ENCODE peak calls at places on chromosomes 4 and X, in six cellular contexts. One of them, this sample, is unnamed. For H3K4me1, the result is how much of the 10 kb centered on the place peaks cover.

GRCh38 chr4:168794092-168794707 is 215.9 kb downstream of the CBR4 start:
- DNase-seq in right cardiac atrium: no peak
- DNase-seq in A549: no peak
- DNase-seq in aorta: no peak
- DNase-seq in breast epithelium: no peak
- DNase-seq in cardiac muscle cell: no peak
- DNase-seq in this sample: no peak

GRCh38 chr4:128570380-128570779 is 239.1 kb upstream of the JADE1 start:
- DNase-seq in right cardiac atrium: peak
- DNase-seq in A549: no peak
- DNase-seq in aorta: peak
- DNase-seq in breast epithelium: no peak
- DNase-seq in cardiac muscle cell: peak
- DNase-seq in this sample: no peak

GRCh38 chrX:10622197-10622596 is 1.8 kb upstream of the MID1 start:
- DNase-seq in right cardiac atrium: no peak
- DNase-seq in A549: no peak
- DNase-seq in aorta: no peak
- DNase-seq in breast epithelium: no peak
- DNase-seq in cardiac muscle cell: no peak
- DNase-seq in this sample: no peak

GRCh38 chr4:66577922-66578321 is 907.6 kb upstream of the EPHA5 start:
- DNase-seq in right cardiac atrium: no peak
- DNase-seq in A549: no peak
- DNase-seq in aorta: no peak
- DNase-seq in breast epithelium: no peak
- DNase-seq in cardiac muscle cell: no peak
- DNase-seq in this sample: no peak

GRCh38 chr4:136927172-136927571 is 605.1 kb downstream of the PCDH18 start:
- DNase-seq in right cardiac atrium: no peak
- DNase-seq in A549: no peak
- DNase-seq in aorta: no peak
- DNase-seq in breast epithelium: no peak
- DNase-seq in cardiac muscle cell: peak
- DNase-seq in this sample: no peak

GRCh38 chrX:136143714-136144113 is 3.6 kb upstream of the FHL1 start:
- DNase-seq in right cardiac atrium: no peak
- DNase-seq in A549: no peak
- DNase-seq in aorta: no peak
- DNase-seq in breast epithelium: no peak
- DNase-seq in cardiac muscle cell: no peak
- DNase-seq in this sample: no peak

GRCh38 chrX:55120767-55121358 is 32.0 kb downstream of the PAGE2 start:
- DNase-seq in right cardiac atrium: no peak
- DNase-seq in A549: no peak
- DNase-seq in aorta: no peak
- DNase-seq in breast epithelium: no peak
- DNase-seq in cardiac muscle cell: peak
- DNase-seq in this sample: no peak

GRCh38 chrX:109795682-109796081 is 62.6 kb upstream of the ACSL4 start:
- DNase-seq in right cardiac atrium: no peak
- DNase-seq in A549: no peak
- DNase-seq in aorta: no peak
- DNase-seq in breast epithelium: no peak
- DNase-seq in cardiac muscle cell: no peak
- DNase-seq in this sample: no peak

GRCh38 chrX:102712216-102712966 is at the start of gene GPRASP2:
- DNase-seq in right cardiac atrium: peak
- DNase-seq in A549: no peak
- DNase-seq in aorta: peak
- DNase-seq in breast epithelium: peak
- DNase-seq in cardiac muscle cell: peak
- DNase-seq in this sample: no peak

GRCh38 chrX:114058988-114059418 is 524.9 kb upstream of the HTR2C start:
- DNase-seq in right cardiac atrium: no peak
- DNase-seq in A549: no peak
- DNase-seq in aorta: no peak
- DNase-seq in breast epithelium: no peak
- DNase-seq in cardiac muscle cell: no peak
- DNase-seq in this sample: no peak

GRCh38 chrX:45806410-45807121 is 605.9 kb upstream of the DIPK2B start:
- DNase-seq in right cardiac atrium: no peak
- DNase-seq in A549: no peak
- DNase-seq in aorta: no peak
- DNase-seq in breast epithelium: no peak
- DNase-seq in cardiac muscle cell: peak
- DNase-seq in this sample: no peak
- H3K27ac ChIP-seq in right cardiac atrium: peak
- H3K27ac ChIP-seq in A549: peak
- H3K27ac ChIP-seq in aorta: peak
- H3K27ac ChIP-seq in breast epithelium: peak
- H3K27ac ChIP-seq in cardiac muscle cell: peak
- H3K27ac ChIP-seq in this sample: peak

DNA sequence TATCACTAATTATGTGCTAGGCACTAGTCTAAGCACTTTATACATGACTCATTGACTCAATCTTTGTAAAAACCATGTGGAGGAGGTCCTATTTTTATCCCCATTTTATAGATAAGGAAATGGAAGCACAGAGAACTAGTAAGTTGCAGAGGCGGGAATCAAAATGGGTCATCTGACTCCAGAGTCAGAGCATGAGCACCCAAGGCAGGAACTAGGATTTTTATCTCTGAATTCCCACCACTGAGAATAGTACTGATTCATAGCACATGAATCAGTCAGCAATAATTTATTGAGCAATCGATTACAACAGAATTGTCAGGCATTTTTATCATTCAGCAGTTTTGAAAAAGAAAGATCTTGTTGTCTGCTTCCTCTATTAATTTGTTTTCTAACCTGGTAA is 19.3 kb downstream of the SCARB2 start:
- DNase-seq in right cardiac atrium: peak
- DNase-seq in A549: peak
- DNase-seq in aorta: no peak
- DNase-seq in breast epithelium: no peak
- DNase-seq in cardiac muscle cell: peak
- DNase-seq in this sample: no peak
- H3K4me1 ChIP-seq in right cardiac atrium: under half
- H3K4me1 ChIP-seq in A549: under half
- H3K4me1 ChIP-seq in aorta: under half
- H3K4me1 ChIP-seq in breast epithelium: under half
- H3K4me1 ChIP-seq in cardiac muscle cell: under half
- H3K4me1 ChIP-seq in this sample: half or more

DNA sequence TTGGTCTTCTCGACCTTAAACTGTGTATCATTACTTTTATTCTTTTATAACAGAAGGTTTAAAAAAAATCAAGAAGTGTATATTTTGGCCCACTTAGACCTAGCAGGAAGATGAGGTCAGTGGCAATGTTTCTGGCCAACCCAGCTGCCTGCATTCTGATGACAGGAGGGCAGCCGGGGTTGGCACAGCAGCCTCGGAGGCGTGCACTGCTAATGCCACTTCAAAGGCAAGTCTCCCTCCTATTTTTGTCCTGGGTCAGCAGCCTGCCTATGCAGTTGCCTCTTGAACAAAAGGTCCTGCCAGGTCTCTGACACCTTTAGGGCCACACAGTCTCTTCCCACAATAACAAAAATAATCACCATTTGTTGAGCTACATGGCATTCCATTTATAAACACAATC is 89.4 kb upstream of the MYOZ2 start:
- DNase-seq in right cardiac atrium: peak
- DNase-seq in A549: no peak
- DNase-seq in aorta: peak
- DNase-seq in breast epithelium: no peak
- DNase-seq in cardiac muscle cell: no peak
- DNase-seq in this sample: no peak
- H3K27ac ChIP-seq in right cardiac atrium: no peak
- H3K27ac ChIP-seq in A549: peak
- H3K27ac ChIP-seq in aorta: no peak
- H3K27ac ChIP-seq in breast epithelium: peak
- H3K27ac ChIP-seq in cardiac muscle cell: no peak
- H3K27ac ChIP-seq in this sample: no peak

DNA sequence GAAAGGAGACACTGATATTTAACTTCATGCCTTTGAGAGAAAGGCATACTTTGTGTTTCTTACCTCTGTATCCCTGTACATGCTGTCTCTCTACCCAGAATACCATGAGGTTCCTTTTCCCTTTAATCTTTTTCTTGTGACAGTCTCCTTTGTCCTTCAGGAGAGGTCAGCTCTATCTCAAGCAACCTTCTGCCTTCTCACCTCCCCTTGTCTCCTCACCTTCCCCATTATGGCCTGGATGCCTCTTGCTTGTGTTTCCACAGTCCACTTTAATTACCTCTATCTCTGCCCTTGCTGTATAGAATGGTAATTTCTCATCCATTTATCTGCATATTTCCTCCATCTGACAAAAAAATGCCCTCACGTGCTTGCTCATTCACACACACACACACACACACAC is 28.4 kb downstream of the MSN start:
- DNase-seq in right cardiac atrium: no peak
- DNase-seq in A549: no peak
- DNase-seq in aorta: no peak
- DNase-seq in breast epithelium: no peak
- DNase-seq in cardiac muscle cell: no peak
- DNase-seq in this sample: no peak
- H3K4me1 ChIP-seq in right cardiac atrium: under half
- H3K4me1 ChIP-seq in A549: under half
- H3K4me1 ChIP-seq in aorta: under half
- H3K4me1 ChIP-seq in breast epithelium: under half
- H3K4me1 ChIP-seq in cardiac muscle cell: under half
- H3K4me1 ChIP-seq in this sample: under half

DNA sequence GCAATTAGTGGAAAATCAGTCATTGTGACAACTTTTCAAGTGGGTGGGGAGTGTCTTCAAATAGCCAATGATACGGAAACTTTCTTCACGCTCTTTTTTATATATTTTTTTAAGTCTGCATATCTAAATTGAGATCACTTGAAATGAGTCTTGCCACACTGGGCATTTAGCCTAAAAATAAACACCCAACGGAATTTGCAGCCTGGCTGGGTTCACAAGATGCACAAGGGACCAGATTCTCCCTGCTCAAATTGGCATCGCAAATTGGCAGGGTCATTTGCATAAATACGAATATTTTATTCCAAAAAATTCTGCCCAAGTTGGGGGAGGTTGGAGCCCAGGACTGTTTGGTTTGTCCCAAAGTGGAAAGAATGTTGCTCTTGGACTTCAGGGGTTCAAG is 87.6 kb downstream of the LIMCH1 start:
- DNase-seq in right cardiac atrium: no peak
- DNase-seq in A549: no peak
- DNase-seq in aorta: no peak
- DNase-seq in breast epithelium: no peak
- DNase-seq in cardiac muscle cell: no peak
- DNase-seq in this sample: no peak
- H3K27ac ChIP-seq in right cardiac atrium: no peak
- H3K27ac ChIP-seq in A549: no peak
- H3K27ac ChIP-seq in aorta: peak
- H3K27ac ChIP-seq in breast epithelium: no peak
- H3K27ac ChIP-seq in cardiac muscle cell: no peak
- H3K27ac ChIP-seq in this sample: no peak

GRCh38 chr4:113639311-113639710 is 122.2 kb downstream of the CAMK2D start:
- DNase-seq in right cardiac atrium: no peak
- DNase-seq in A549: no peak
- DNase-seq in aorta: no peak
- DNase-seq in breast epithelium: no peak
- DNase-seq in cardiac muscle cell: no peak
- DNase-seq in this sample: no peak
- H3K4me1 ChIP-seq in right cardiac atrium: under half
- H3K4me1 ChIP-seq in A549: half or more
- H3K4me1 ChIP-seq in aorta: under half
- H3K4me1 ChIP-seq in breast epithelium: under half
- H3K4me1 ChIP-seq in cardiac muscle cell: under half
- H3K4me1 ChIP-seq in this sample: under half